ENCODE peak calls at places on chromosomes 3 and 15, in six cellular contexts. K is upper lobe of left lung, S is ascending aorta, R is endothelial cell, D is HL-60, G is fibroblast of pulmonary artery. O is an unnamed sample.

GRCh38 chr15:75661041-75661778 is 13.5 kb downstream of the SNX33 start:
- DNase-seq in K (peak; percentile 93), S (peak; percentile 66), R (no peak), D (no peak), G (peak; percentile 93), O (no peak)

GRCh38 chr15:71303977-71304376 is 188.7 kb downstream of the THSD4 start:
- DNase-seq in K (no peak), S (no peak), R (no peak), D (no peak), G (no peak), O (no peak)

GRCh38 chr3:32703491-32703968 is 18.5 kb downstream of the CNOT10 start:
- DNase-seq in K (no peak), S (no peak), R (no peak), D (no peak), G (peak; percentile 29), O (no peak)

GRCh38 chr3:10281951-10282350 is 10.8 kb downstream of the GHRL start:
- DNase-seq in K (no peak), S (no peak), R (no peak), D (no peak), G (peak; percentile 27), O (no peak)

GRCh38 chr3:197567900-197568685 is 12.3 kb upstream of the BDH1 start:
- DNase-seq in K (no peak), S (no peak), R (no peak), D (no peak), G (no peak), O (no peak)

GRCh38 chr15:74793135-74794028 is 11.5 kb downstream of the CSK start:
- DNase-seq in K (peak; percentile 79), S (no peak), R (no peak), D (no peak), G (peak; percentile 31), O (peak; percentile 72)

GRCh38 chr3:99023590-99024192 is 122.2 kb upstream of the DCBLD2 start:
- DNase-seq in K (no peak), S (no peak), R (peak; percentile 9), D (peak; percentile 1), G (peak; percentile 72), O (no peak)

GRCh38 chr3:41334426-41334825 is 135.1 kb downstream of the CTNNB1 start:
- DNase-seq in K (no peak), S (no peak), R (no peak), D (no peak), G (no peak), O (no peak)

GRCh38 chr3:17219593-17219992 is 334.8 kb downstream of the PLCL2 start:
- DNase-seq in K (no peak), S (no peak), R (no peak), D (no peak), G (no peak), O (no peak)

GRCh38 chr15:45670511-45670910 is 35.7 kb downstream of the SQOR start:
- DNase-seq in K (no peak), S (no peak), R (no peak), D (no peak), G (peak; percentile 59), O (no peak)

GRCh38 chr15:37794947-37795346 is 139.5 kb upstream of the TMCO5A start:
- DNase-seq in K (no peak), S (no peak), R (no peak), D (no peak), G (no peak), O (no peak)

GRCh38 chr15:62748175-62748574 is 294.4 kb upstream of the TPM1 start:
- DNase-seq in K (no peak), S (no peak), R (no peak), D (no peak), G (no peak), O (no peak)

GRCh38 chr3:190524942-190525341 is 11.1 kb downstream of the IL1RAP start:
- DNase-seq in K (no peak), S (no peak), R (no peak), D (no peak), G (no peak), O (no peak)

GRCh38 chr15:68210821-68211655 is 5.9 kb upstream of the CALML4 start:
- DNase-seq in K (peak; percentile 92), S (no peak), R (peak; percentile 85), D (no peak), G (peak; percentile 55), O (peak; percentile 30)

GRCh38 chr3:64642327-64643151 is 45.3 kb downstream of the ADAMTS9 start:
- DNase-seq in K (peak; percentile 53), S (no peak), R (no peak), D (no peak), G (no peak), O (no peak)

GRCh38 chr3:31343075-31343474 is 189.7 kb upstream of the STT3B start:
- DNase-seq in K (no peak), S (no peak), R (no peak), D (no peak), G (no peak), O (no peak)

GRCh38 chr3:31346542-31346979 is 186.2 kb upstream of the STT3B start:
- DNase-seq in K (no peak), S (no peak), R (no peak), D (no peak), G (no peak), O (no peak)

GRCh38 chr3:31345581-31345980 is 187.1 kb upstream of the STT3B start:
- DNase-seq in K (no peak), S (no peak), R (no peak), D (no peak), G (no peak), O (no peak)

DNA sequence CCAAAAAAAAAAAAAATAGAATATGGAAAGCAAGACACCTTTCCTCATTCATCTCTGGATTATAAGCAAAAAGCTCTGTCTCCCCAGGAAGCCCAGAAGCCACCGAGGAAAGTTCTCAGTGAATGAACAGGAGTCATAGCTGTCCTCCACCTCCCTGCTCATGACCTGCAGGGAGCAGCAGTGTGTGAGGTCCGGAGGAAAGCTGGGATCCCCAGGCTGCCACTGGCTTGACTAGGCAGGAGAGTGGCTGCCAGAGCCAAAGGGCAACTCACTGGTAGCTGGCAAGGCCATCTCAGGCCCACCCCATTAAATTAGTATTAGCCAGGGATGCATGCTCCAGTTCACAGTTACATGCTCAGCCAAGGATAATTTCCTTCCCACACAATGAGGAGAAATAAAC is 191.6 kb upstream of the STT3B start:
- DNase-seq in K (no peak), S (no peak), R (peak; percentile 9), D (no peak), G (no peak), O (no peak)
- TF ChIP-seq CTCF in K (no peak), S (no peak), R (no peak), D (no peak), G (peak; percentile 6), O (no peak)

GRCh38 chr3:105154692-105155091 is 212.0 kb upstream of the ALCAM start:
- DNase-seq in K (no peak), S (no peak), R (no peak), D (no peak), G (no peak), O (no peak)
- TF ChIP-seq CTCF in K (no peak), S (no peak), R (no peak), D (no peak), G (no peak), O (no peak)

GRCh38 chr3:63390831-63391230 is 112.7 kb downstream of the SYNPR start:
- DNase-seq in K (no peak), S (no peak), R (no peak), D (no peak), G (no peak), O (no peak)
- TF ChIP-seq CTCF in K (no peak), S (no peak), R (no peak), D (no peak), G (no peak), O (no peak)

GRCh38 chr3:71376911-71377310 is 206.6 kb downstream of the FOXP1 start:
- DNase-seq in K (no peak), S (no peak), R (no peak), D (no peak), G (no peak), O (no peak)

GRCh38 chr3:71378509-71378908 is 205.0 kb downstream of the FOXP1 start:
- DNase-seq in K (no peak), S (no peak), R (no peak), D (no peak), G (no peak), O (no peak)

GRCh38 chr3:71376499-71376898 is 207.0 kb downstream of the FOXP1 start:
- DNase-seq in K (no peak), S (no peak), R (no peak), D (no peak), G (no peak), O (no peak)

GRCh38 chr3:71384393-71384792 is 199.1 kb downstream of the FOXP1 start:
- DNase-seq in K (no peak), S (no peak), R (no peak), D (no peak), G (no peak), O (no peak)

DNA sequence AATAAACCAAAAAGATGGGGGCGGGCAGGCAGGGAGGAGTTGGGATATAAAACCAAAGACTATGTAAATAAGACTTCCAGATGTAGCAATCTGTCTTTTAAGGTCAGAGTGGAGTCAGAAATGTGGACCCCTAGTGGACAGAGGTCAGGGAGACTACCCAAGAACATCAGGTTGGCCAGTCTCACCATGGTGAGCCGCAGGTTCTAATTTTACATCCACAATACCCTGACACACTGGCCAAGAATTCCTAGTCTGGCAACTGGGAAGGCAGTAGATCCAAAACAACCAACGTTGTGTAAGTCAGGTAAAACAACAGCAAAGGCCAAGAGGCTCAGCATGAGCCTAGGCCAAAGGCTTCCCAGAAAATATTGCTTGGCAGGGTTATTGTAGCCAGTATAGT is 203.4 kb downstream of the FOXP1 start:
- DNase-seq in K (no peak), S (no peak), R (no peak), D (no peak), G (no peak), O (no peak)
- TF ChIP-seq CTCF in K (no peak), S (peak; percentile 33), R (peak; percentile 13), D (no peak), G (no peak), O (no peak)

GRCh38 chr15:60553163-60553562 is 74.2 kb upstream of the ICE2 start:
- DNase-seq in K (no peak), S (no peak), R (no peak), D (no peak), G (no peak), O (no peak)

GRCh38 chr15:60552224-60552623 is 73.3 kb upstream of the ICE2 start:
- DNase-seq in K (no peak), S (no peak), R (no peak), D (no peak), G (no peak), O (no peak)

GRCh38 chr15:60554494-60554893 is 75.6 kb upstream of the ICE2 start:
- DNase-seq in K (no peak), S (no peak), R (no peak), D (no peak), G (no peak), O (no peak)

GRCh38 chr15:60551147-60551780 is 72.3 kb upstream of the ICE2 start:
- DNase-seq in K (no peak), S (no peak), R (no peak), D (no peak), G (no peak), O (no peak)

GRCh38 chr15:60551781-60552161 is 72.8 kb upstream of the ICE2 start:
- DNase-seq in K (no peak), S (no peak), R (no peak), D (no peak), G (no peak), O (no peak)
- TF ChIP-seq CTCF in K (no peak), S (no peak), R (no peak), D (no peak), G (no peak), O (no peak)